ENCODE peak calls at places on chromosomes 5 and 9, in eight cellular contexts. O is naive thymus-derived CD8-positive, alpha-beta T cell; Y is posterior vena cava; B is astrocyte of the spinal cord; U is lung microvascular endothelial cell; G is hepatic stellate cell; M is RPMI8226; E is AG10803. F is an unnamed sample.

GRCh38 chr9:6758418-6759113 is 793 bp downstream of the KDM4C start:
- DNase-seq in Y (peak; percentile 87), G (peak; percentile 47), E (peak; percentile 47), B (no peak), M (peak; percentile 72), U (peak; percentile 66), O (peak; percentile 59), F (no peak)

GRCh38 chr5:161546463-161547301 is at the start of gene GABRB2:
- DNase-seq in O (no peak), B (peak; percentile 60), M (peak; percentile 68), E (peak; percentile 5), Y (peak; percentile 84), U (peak; percentile 44), G (peak; percentile 32), F (peak; percentile 55)

GRCh38 chr9:105206821-105207699 is 37.4 kb upstream of the SLC44A1 start:
- DNase-seq in B (no peak), G (no peak), Y (no peak), E (peak; percentile 60), O (no peak), M (no peak), U (no peak), F (no peak)

GRCh38 chr9:35059438-35059837 is 13.0 kb downstream of the VCP start:
- DNase-seq in E (no peak), M (no peak), G (no peak), Y (no peak), O (no peak), B (no peak), U (no peak), F (no peak)

GRCh38 chr9:128203842-128204551 is 818 bp downstream of the DNM1 start:
- DNase-seq in B (peak; percentile 34), E (peak; percentile 49), M (no peak), O (no peak), U (no peak), G (peak; percentile 69), Y (peak; percentile 82), F (no peak)

GRCh38 chr9:83986765-83987401 is 6.3 kb downstream of the RMI1 start:
- DNase-seq in B (peak; percentile 23), U (no peak), G (no peak), Y (no peak), O (no peak), M (no peak), E (no peak), F (no peak)

GRCh38 chr5:151465476-151465875 is 18.1 kb downstream of the SLC36A1 start:
- DNase-seq in Y (no peak), G (no peak), U (no peak), O (no peak), E (no peak), M (no peak), B (no peak), F (no peak)

GRCh38 chr9:87148391-87149237 is 201.3 kb upstream of the GAS1 start:
- DNase-seq in G (peak; percentile 76), B (peak; percentile 76), Y (peak; percentile 96), M (peak; percentile 14), O (no peak), E (peak; percentile 81), U (peak; percentile 87), F (peak; percentile 69)

GRCh38 chr5:10522224-10522611 is 41.7 kb upstream of the ANKRD33B start:
- DNase-seq in M (no peak), B (no peak), G (no peak), E (no peak), Y (no peak), O (no peak), U (no peak), F (no peak)

GRCh38 chr5:42855811-42856210 is 44.1 kb upstream of the SELENOP start:
- DNase-seq in G (no peak), O (no peak), E (no peak), Y (no peak), M (peak; percentile 14), B (no peak), U (no peak), F (no peak)

GRCh38 chr5:142584843-142585242 is 101.0 kb downstream of the FGF1 start:
- DNase-seq in M (no peak), E (peak; percentile 75), U (no peak), G (no peak), O (no peak), Y (no peak), B (no peak), F (no peak)

GRCh38 chr5:42057254-42057690 is 132.2 kb downstream of the FBXO4 start:
- DNase-seq in O (peak; percentile 50), U (peak; percentile 66), B (peak; percentile 37), Y (no peak), M (peak; percentile 70), E (peak; percentile 37), G (peak; percentile 19), F (peak; percentile 56)

GRCh38 chr5:174692982-174693422 is 31.4 kb upstream of the MSX2 start:
- DNase-seq in Y (no peak), E (no peak), B (no peak), O (no peak), U (no peak), G (no peak), M (no peak), F (no peak)

GRCh38 chr9:119322137-119322695 is 47.0 kb downstream of the BRINP1 start:
- DNase-seq in B (no peak), O (no peak), M (no peak), E (no peak), U (no peak), G (no peak), Y (peak; percentile 84), F (no peak)

GRCh38 chr5:38330207-38330606 is 71.8 kb downstream of the EGFLAM start:
- DNase-seq in O (no peak), B (peak; percentile 19), E (peak; percentile 59), M (no peak), U (no peak), G (no peak), Y (no peak), F (no peak)

GRCh38 chr9:70205366-70206020 is 53.3 kb upstream of the SMC5 start:
- DNase-seq in O (no peak), B (peak; percentile 25), M (no peak), G (no peak), E (no peak), U (no peak), Y (no peak), F (no peak)

GRCh38 chr9:36149197-36149596 is 12.7 kb downstream of the GLIPR2 start:
- DNase-seq in U (no peak), G (peak; percentile 78), Y (no peak), O (no peak), B (peak; percentile 80), M (no peak), E (peak; percentile 78), F (no peak)

GRCh38 chr9:137055385-137056364 is 1.8 kb upstream of the ENTPD2 start:
- DNase-seq in Y (peak; percentile 92), G (no peak), U (no peak), M (no peak), B (peak; percentile 83), O (no peak), E (peak; percentile 43), F (peak; percentile 67)

GRCh38 chr5:139368613-139369012 is 14.5 kb downstream of the SLC23A1 start:
- DNase-seq in Y (no peak), O (no peak), B (peak; percentile 19), E (no peak), U (no peak), M (no peak), G (no peak), F (no peak)

GRCh38 chr5:55344392-55344992 is 36.7 kb downstream of the MTREX start:
- DNase-seq in G (peak; percentile 11), E (peak; percentile 65), O (peak; percentile 56), M (peak; percentile 67), U (peak; percentile 86), Y (no peak), B (peak; percentile 78), F (peak; percentile 10)

F was measured in COLO829.